ENCODE peak calls at places on chromosomes 5 and 9, in four cellular contexts. E is activated T-cell treated with anti-CD3 and anti-CD28 coated beads, Interleukin-2, amount 50 U/mL, for 72 hours; B is OCI-LY7; D is stimulated activated CD8-positive, alpha-beta memory T cell treated with anti-CD3 and anti-CD28 coated beads, Interleukin-7, amount 100 ng/mL, for 24 hours. J is an unnamed sample.

GRCh38 chr9:35686222-35687203 is 3.2 kb downstream of the TPM2 start:
- DNase-seq in E (no peak), B (peak; percentile 80), D (no peak), J (no peak)

GRCh38 chr9:114141553-114142548 is 13.5 kb upstream of the COL27A1 start:
- DNase-seq in E (no peak), B (no peak), D (no peak), J (no peak)

GRCh38 chr5:124997186-124997893 is 250.9 kb upstream of the ZNF608 start:
- DNase-seq in E (no peak), B (no peak), D (no peak), J (no peak)

GRCh38 chr9:32854271-32854670 is 70.9 kb downstream of the TMEM215 start:
- DNase-seq in E (no peak), B (no peak), D (no peak), J (no peak)

GRCh38 chr5:140220698-140221064 is 45.7 kb downstream of the CYSTM1 start:
- DNase-seq in E (no peak), B (no peak), D (no peak), J (no peak)

GRCh38 chr5:148972958-148973357 is 89.9 kb downstream of the SH3TC2 start:
- DNase-seq in E (no peak), B (no peak), D (no peak), J (no peak)

GRCh38 chr5:132093310-132093709 is 19.7 kb downstream of the CSF2 start:
- DNase-seq in E (no peak), B (no peak), D (no peak), J (no peak)

GRCh38 chr9:34496149-34496712 is 26.6 kb downstream of the ENHO start:
- DNase-seq in E (no peak), B (no peak), D (no peak), J (no peak)

GRCh38 chr5:108379722-108380530 is 2.0 kb downstream of the FBXL17 start:
- DNase-seq in E (no peak), B (peak; percentile 21), D (no peak), J (peak; percentile 19)

GRCh38 chr5:55982957-55983381 is 11.8 kb downstream of the IL6ST start:
- DNase-seq in E (no peak), B (no peak), D (no peak), J (no peak)

GRCh38 chr9:109861918-109862317 is 81.9 kb downstream of the PALM2AKAP2 start:
- DNase-seq in E (no peak), B (no peak), D (no peak), J (no peak)

GRCh38 chr5:176533894-176534611 is 3.1 kb downstream of the RNF44 start:
- DNase-seq in E (peak; percentile 58), B (peak; percentile 77), D (no peak), J (peak; percentile 44)

GRCh38 chr5:77893225-77893860 is 117.2 kb upstream of the TBCA start:
- DNase-seq in E (peak; percentile 18), B (no peak), D (no peak), J (no peak)

GRCh38 chr5:77698920-77699319 is 60.4 kb upstream of the OTP start:
- DNase-seq in E (no peak), B (no peak), D (no peak), J (no peak)

GRCh38 chr5:59506285-59506877 is 387.1 kb downstream of the PDE4D start:
- DNase-seq in E (no peak), B (peak; percentile 57), D (no peak), J (no peak)

GRCh38 chr5:91434348-91434747 is 51.2 kb upstream of the ARRDC3 start:
- DNase-seq in E (no peak), B (no peak), D (no peak), J (peak; percentile 4)

GRCh38 chr9:97993000-97993399 is 9.9 kb downstream of the ANP32B start:
- DNase-seq in E (no peak), B (peak; percentile 33), D (no peak), J (no peak)

GRCh38 chr5:153831976-153832375 is 206.7 kb downstream of the FAM114A2 start:
- DNase-seq in E (no peak), B (peak; percentile 78), D (no peak), J (no peak)

GRCh38 chr5:17203329-17204132 is 13.9 kb upstream of the BASP1 start:
- DNase-seq in E (peak; percentile 25), B (peak; percentile 65), D (no peak), J (no peak)

GRCh38 chr9:93294011-93294410 is 110.1 kb downstream of the WNK2 start:
- DNase-seq in E (no peak), B (no peak), D (no peak), J (no peak)

GRCh38 chr9:90141723-90142122 is 500.9 kb downstream of the DIRAS2 start:
- DNase-seq in E (no peak), B (peak; percentile 48), D (no peak), J (no peak)

GRCh38 chr5:170135796-170136490 is 30.2 kb downstream of the FOXI1 start:
- DNase-seq in E (no peak), B (no peak), D (no peak), J (no peak)

GRCh38 chr5:73678322-73678740 is 52.3 kb downstream of the ARHGEF28 start:
- DNase-seq in E (no peak), B (no peak), D (no peak), J (no peak)

GRCh38 chr9:95457769-95458168 is 59.0 kb downstream of the PTCH1 start:
- DNase-seq in E (no peak), B (no peak), D (no peak), J (no peak)

GRCh38 chr9:113587471-113588031 is 124.0 kb downstream of the RGS3 start:
- DNase-seq in E (no peak), B (peak; percentile 57), D (no peak), J (peak; percentile 22)